ENCODE peak calls at places on chromosomes 12 and 14, in four cellular contexts. One of them, this sample, is unnamed.

GRCh38 chr12:7008864-7009263 is 9.4 kb downstream of the LPCAT3 start:
- DNase-seq in GM12878: no peak
- DNase-seq in K562: no peak
- DNase-seq in HepG2: no peak
- DNase-seq in this sample: no peak

GRCh38 chr12:110669193-110669502 is 19.8 kb downstream of the HVCN1 start:
- DNase-seq in GM12878: no peak
- DNase-seq in K562: no peak
- DNase-seq in HepG2: no peak
- DNase-seq in this sample: no peak

GRCh38 chr12:111311011-111311410 is 57.9 kb downstream of the PHETA1 start:
- DNase-seq in GM12878: no peak
- DNase-seq in K562: no peak
- DNase-seq in HepG2: no peak
- DNase-seq in this sample: no peak

GRCh38 chr14:42214981-42215491 is 608.4 kb downstream of the LRFN5 start:
- DNase-seq in GM12878: no peak
- DNase-seq in K562: no peak
- DNase-seq in HepG2: no peak
- DNase-seq in this sample: no peak

GRCh38 chr12:122226366-122227222 is 742 bp upstream of the DIABLO start:
- DNase-seq in GM12878: no peak
- DNase-seq in K562: no peak
- DNase-seq in HepG2: no peak
- DNase-seq in this sample: no peak

GRCh38 chr14:101035466-101036225 is 132.1 kb upstream of the RTL1 start:
- DNase-seq in GM12878: no peak
- DNase-seq in K562: no peak
- DNase-seq in HepG2: no peak
- DNase-seq in this sample: no peak

GRCh38 chr12:113088971-113089756 is 32.6 kb downstream of the DTX1 start:
- DNase-seq in GM12878: peak; percentile 64
- DNase-seq in K562: no peak
- DNase-seq in HepG2: no peak
- DNase-seq in this sample: no peak

GRCh38 chr12:20120296-20120695 is 248.0 kb upstream of the PDE3A start:
- DNase-seq in GM12878: no peak
- DNase-seq in K562: no peak
- DNase-seq in HepG2: no peak
- DNase-seq in this sample: no peak

GRCh38 chr12:126936181-126936851 is 1330.7 kb upstream of the TMEM132C start:
- DNase-seq in GM12878: peak; percentile 7
- DNase-seq in K562: no peak
- DNase-seq in HepG2: no peak
- DNase-seq in this sample: no peak

GRCh38 chr12:27859648-27860047 is 79.6 kb upstream of the MANSC4 start:
- DNase-seq in GM12878: no peak
- DNase-seq in K562: peak; percentile 36
- DNase-seq in HepG2: no peak
- DNase-seq in this sample: no peak

GRCh38 chr12:27866382-27867101 is 86.5 kb upstream of the MANSC4 start:
- DNase-seq in GM12878: no peak
- DNase-seq in K562: peak; percentile 1
- DNase-seq in HepG2: no peak
- DNase-seq in this sample: no peak

GRCh38 chr12:27865421-27865820 is 85.4 kb upstream of the MANSC4 start:
- DNase-seq in GM12878: no peak
- DNase-seq in K562: peak; percentile 1
- DNase-seq in HepG2: no peak
- DNase-seq in this sample: no peak

GRCh38 chr12:27864521-27864920 is 84.5 kb upstream of the MANSC4 start:
- DNase-seq in GM12878: no peak
- DNase-seq in K562: no peak
- DNase-seq in HepG2: no peak
- DNase-seq in this sample: no peak

GRCh38 chr12:27861428-27862167 is 81.6 kb upstream of the MANSC4 start:
- DNase-seq in GM12878: peak; percentile 67
- DNase-seq in K562: peak; percentile 1
- DNase-seq in HepG2: no peak
- DNase-seq in this sample: no peak
- TF ChIP-seq TARDBP in GM12878: no peak
- TF ChIP-seq TARDBP in K562: no peak
- TF ChIP-seq TARDBP in HepG2: no peak
- TF ChIP-seq TARDBP in this sample: no peak

DNA sequence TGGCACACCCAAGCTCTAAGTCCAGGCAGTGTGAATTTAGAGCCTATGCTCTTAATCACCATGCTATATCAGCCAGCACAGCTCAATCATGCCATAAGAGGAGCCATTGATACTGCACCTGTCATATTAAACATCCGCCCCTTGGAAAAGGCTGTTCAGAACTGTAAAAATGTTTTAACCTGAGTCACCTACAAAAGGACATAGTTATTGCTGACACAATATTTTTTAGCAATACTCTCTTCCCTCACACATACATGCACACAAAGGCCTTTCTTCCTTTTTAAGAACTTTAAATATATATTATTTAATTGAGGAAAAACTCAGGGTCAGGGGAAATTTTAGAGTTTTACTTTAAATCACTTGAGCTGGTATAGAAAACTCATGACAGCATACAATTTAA is 83.5 kb upstream of the ATXN7L3B start:
- DNase-seq in GM12878: no peak
- DNase-seq in K562: no peak
- DNase-seq in HepG2: no peak
- DNase-seq in this sample: no peak
- TF ChIP-seq FOXM1 in GM12878: no peak
- TF ChIP-seq FOXM1 in K562: no peak
- TF ChIP-seq FOXM1 in HepG2: no peak
- TF ChIP-seq FOXM1 in this sample: no peak

DNA sequence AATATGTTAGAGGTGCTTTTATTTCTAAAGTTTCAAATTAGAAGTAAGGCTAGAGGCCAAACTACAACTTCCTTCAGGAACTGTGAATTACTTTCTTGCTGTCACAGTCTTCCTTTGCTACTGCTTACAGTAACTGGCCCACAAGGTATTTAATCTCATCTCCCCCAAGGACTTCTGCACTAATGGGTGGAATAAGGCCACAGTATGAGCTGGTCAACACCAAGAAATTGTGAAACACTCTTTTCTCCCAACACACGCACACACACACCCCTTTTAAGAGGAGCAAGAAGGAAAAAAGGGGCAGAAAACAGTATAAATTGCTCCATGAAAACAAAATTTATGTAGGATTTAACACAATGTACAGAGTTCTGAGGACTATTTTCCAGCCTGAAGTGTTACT is 45.6 kb downstream of the SCAF11 start:
- DNase-seq in GM12878: no peak
- DNase-seq in K562: no peak
- DNase-seq in HepG2: no peak
- DNase-seq in this sample: no peak
- TF ChIP-seq TARDBP in GM12878: no peak
- TF ChIP-seq TARDBP in K562: no peak
- TF ChIP-seq TARDBP in HepG2: no peak
- TF ChIP-seq TARDBP in this sample: no peak

GRCh38 chr14:55706893-55707292 is 126.9 kb downstream of the KTN1 start:
- DNase-seq in GM12878: no peak
- DNase-seq in K562: no peak
- DNase-seq in HepG2: no peak
- DNase-seq in this sample: no peak
- TF ChIP-seq FOXM1 in GM12878: no peak
- TF ChIP-seq FOXM1 in K562: no peak
- TF ChIP-seq FOXM1 in HepG2: no peak
- TF ChIP-seq FOXM1 in this sample: no peak

DNA sequence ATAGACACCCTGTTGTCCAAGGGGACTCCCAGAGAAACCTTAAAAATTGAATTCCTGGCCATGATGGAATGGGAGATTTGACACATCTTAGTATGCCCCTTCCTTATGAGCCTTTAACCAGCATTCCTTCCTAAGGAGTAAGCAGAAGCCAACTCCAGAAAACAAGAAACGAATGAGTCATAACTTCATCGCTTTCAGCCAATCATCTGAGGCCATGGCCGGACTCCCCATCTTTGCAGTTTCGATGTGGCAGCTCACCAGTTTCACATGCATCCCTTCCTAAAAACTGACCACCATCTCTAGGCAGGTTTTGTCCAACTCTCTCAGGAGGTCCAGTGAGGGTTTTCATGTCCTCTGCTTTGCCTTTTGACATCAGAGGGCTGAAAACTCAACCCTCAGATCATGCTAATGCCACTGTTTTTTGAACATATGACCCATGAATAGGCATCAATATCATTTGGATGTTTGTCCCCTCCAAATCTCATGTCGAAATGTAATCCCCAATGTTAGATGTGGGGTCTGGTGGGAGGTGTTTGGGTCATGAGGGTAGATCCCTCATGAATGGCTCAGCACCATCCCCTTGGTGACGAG is 19.9 kb downstream of the DAAM1 start:
- DNase-seq in GM12878: peak; percentile 65
- DNase-seq in K562: peak; percentile 23
- DNase-seq in HepG2: no peak
- DNase-seq in this sample: no peak
- TF ChIP-seq TARDBP in GM12878: no peak
- TF ChIP-seq TARDBP in K562: no peak
- TF ChIP-seq TARDBP in HepG2: no peak
- TF ChIP-seq TARDBP in this sample: no peak

GRCh38 chr12:46221255-46222128 is 47.4 kb downstream of the SLC38A1 start:
- DNase-seq in GM12878: no peak
- DNase-seq in K562: peak; percentile 9
- DNase-seq in HepG2: no peak
- DNase-seq in this sample: no peak
- TF ChIP-seq FOXM1 in GM12878: no peak
- TF ChIP-seq FOXM1 in K562: no peak
- TF ChIP-seq FOXM1 in HepG2: no peak
- TF ChIP-seq FOXM1 in this sample: no peak

DNA sequence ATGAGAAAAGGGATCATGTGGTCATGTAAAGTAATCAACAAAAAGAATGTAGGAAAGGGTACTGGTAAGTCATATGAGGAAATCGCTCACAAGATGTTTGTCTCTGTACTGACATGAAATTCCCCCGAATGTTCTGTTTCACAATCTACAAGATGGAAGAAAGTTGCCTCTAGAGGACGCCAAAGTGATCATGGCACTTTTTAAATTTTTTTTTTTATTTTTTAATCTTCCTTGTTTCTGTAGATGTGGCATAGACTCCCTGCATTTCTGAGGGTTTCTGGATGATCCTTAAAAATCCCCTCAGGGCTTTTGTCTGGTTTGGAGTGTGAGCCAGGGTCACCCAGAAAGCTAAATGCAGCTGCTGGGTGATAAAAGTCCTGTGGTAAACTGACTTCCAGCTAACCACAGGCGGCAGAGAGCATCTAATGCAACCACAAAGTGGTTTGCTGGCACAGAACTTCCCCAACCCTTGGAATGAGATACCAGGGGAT is 393.6 kb downstream of the CCDC91 start:
- DNase-seq in GM12878: no peak
- DNase-seq in K562: peak; percentile 9
- DNase-seq in HepG2: no peak
- DNase-seq in this sample: no peak
- TF ChIP-seq TARDBP in GM12878: no peak
- TF ChIP-seq TARDBP in K562: no peak
- TF ChIP-seq TARDBP in HepG2: no peak
- TF ChIP-seq TARDBP in this sample: no peak

GRCh38 chr14:89290813-89291212 is 126.2 kb downstream of the FOXN3 start:
- DNase-seq in GM12878: no peak
- DNase-seq in K562: no peak
- DNase-seq in HepG2: no peak
- DNase-seq in this sample: no peak

GRCh38 chr14:89289477-89289876 is 127.6 kb downstream of the FOXN3 start:
- DNase-seq in GM12878: no peak
- DNase-seq in K562: no peak
- DNase-seq in HepG2: no peak
- DNase-seq in this sample: no peak

GRCh38 chr14:89293349-89293916 is 123.6 kb downstream of the FOXN3 start:
- DNase-seq in GM12878: no peak
- DNase-seq in K562: no peak
- DNase-seq in HepG2: no peak
- DNase-seq in this sample: no peak

GRCh38 chr14:89292579-89293348 is 124.3 kb downstream of the FOXN3 start:
- DNase-seq in GM12878: no peak
- DNase-seq in K562: no peak
- DNase-seq in HepG2: peak; percentile 5
- DNase-seq in this sample: no peak

DNA sequence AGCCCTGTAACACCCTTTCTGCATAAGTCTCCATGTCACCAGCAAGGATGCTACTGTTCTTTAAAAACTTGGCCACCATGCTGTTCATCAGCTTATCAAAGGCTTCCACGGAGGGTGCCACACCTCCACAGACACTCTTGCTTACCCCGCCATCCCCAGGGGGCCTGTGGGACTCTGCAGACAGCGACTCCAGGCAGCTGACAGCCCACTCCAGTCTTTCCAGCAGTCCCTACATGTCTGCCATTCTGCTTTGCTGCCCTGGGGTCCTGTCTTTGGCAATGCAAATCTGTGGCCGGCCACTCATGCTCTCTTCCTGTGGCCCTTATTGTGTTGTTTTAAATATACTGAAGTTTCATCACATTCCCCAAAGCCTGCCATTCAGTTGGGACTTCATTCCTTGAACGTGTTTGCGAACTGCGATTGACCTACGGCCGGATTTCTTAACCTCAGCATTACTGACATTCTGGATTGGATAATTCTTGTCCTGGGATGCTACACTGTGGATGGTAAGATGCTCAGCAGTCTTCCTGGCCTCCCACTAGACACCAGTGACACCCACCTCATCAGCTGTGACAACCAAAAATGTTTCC is 125.6 kb downstream of the FOXN3 start:
- DNase-seq in GM12878: no peak
- DNase-seq in K562: no peak
- DNase-seq in HepG2: no peak
- DNase-seq in this sample: no peak
- TF ChIP-seq FOXM1 in GM12878: no peak
- TF ChIP-seq FOXM1 in K562: no peak
- TF ChIP-seq FOXM1 in HepG2: no peak
- TF ChIP-seq FOXM1 in this sample: no peak

GRCh38 chr14:60275932-60276331 is 26.9 kb downstream of the PPM1A start:
- DNase-seq in GM12878: no peak
- DNase-seq in K562: no peak
- DNase-seq in HepG2: peak; percentile 56
- DNase-seq in this sample: no peak
- TF ChIP-seq TARDBP in GM12878: no peak
- TF ChIP-seq TARDBP in K562: no peak
- TF ChIP-seq TARDBP in HepG2: no peak
- TF ChIP-seq TARDBP in this sample: no peak

This sample was measured in HEK293T.